ENCODE peak calls at places on chromosomes 13 and 19, in four cellular contexts. F is K562, L is stomach, U is GM12878. O is an unnamed sample.

GRCh38 chr19:4186087-4186993 is 3.9 kb downstream of the ANKRD24 start:
- DNase-seq in F (peak), L (peak), U (no peak), O (no peak)

GRCh38 chr19:10681658-10682057 is 19.6 kb upstream of the QTRT1 start:
- DNase-seq in F (no peak), L (no peak), U (no peak), O (no peak)

GRCh38 chr19:38013913-38014575 is 107.0 kb downstream of the SIPA1L3 start:
- DNase-seq in F (no peak), L (no peak), U (no peak), O (no peak)

GRCh38 chr19:56951672-56952071 is 111.1 kb upstream of the PEG3 start:
- DNase-seq in F (no peak), L (no peak), U (no peak), O (no peak)

GRCh38 chr13:22505489-22505888 is 675.3 kb upstream of the SGCG start:
- DNase-seq in F (no peak), L (no peak), U (no peak), O (no peak)

GRCh38 chr19:43337737-43338136 is 15.7 kb upstream of the CD177 start:
- DNase-seq in F (no peak), L (no peak), U (no peak), O (no peak)

GRCh38 chr19:38869836-38870607 is 8.1 kb downstream of the RINL start:
- DNase-seq in F (no peak), L (peak), U (no peak), O (peak)

GRCh38 chr13:94630858-94631257 is 29.2 kb downstream of the GPR180 start:
- DNase-seq in F (no peak), L (peak), U (no peak), O (no peak)

GRCh38 chr13:85528578-85529215 is 270.5 kb downstream of the SLITRK6 start:
- DNase-seq in F (no peak), L (no peak), U (no peak), O (no peak)

GRCh38 chr19:2259331-2259730 is 3.1 kb upstream of the JSRP1 start:
- DNase-seq in F (no peak), L (no peak), U (no peak), O (no peak)

GRCh38 chr13:52371736-52372247 is 34.2 kb downstream of the THSD1 start:
- DNase-seq in F (no peak), L (no peak), U (no peak), O (no peak)

GRCh38 chr13:113567681-113568080 is 16.9 kb upstream of the TFDP1 start:
- DNase-seq in F (no peak), L (peak), U (no peak), O (no peak)

GRCh38 chr19:4649392-4650094 is 10.2 kb downstream of the TNFAIP8L1 start:
- DNase-seq in F (no peak), L (no peak), U (no peak), O (no peak)

GRCh38 chr13:66208589-66208988 is 1021.5 kb downstream of the PCDH9 start:
- DNase-seq in F (no peak), L (no peak), U (no peak), O (no peak)

GRCh38 chr19:29526730-29527499 is 1.1 kb downstream of the VSTM2B start:
- DNase-seq in F (peak), L (no peak), U (no peak), O (no peak)

GRCh38 chr19:38229585-38230073 is 5.6 kb upstream of the DPF1 start:
- DNase-seq in F (peak), L (peak), U (no peak), O (no peak)

GRCh38 chr13:44302948-44303575 is 70.6 kb upstream of the SERP2 start:
- DNase-seq in F (no peak), L (no peak), U (no peak), O (peak)

GRCh38 chr19:39104104-39104708 is 20.0 kb downstream of the ACP7 start:
- DNase-seq in F (no peak), L (no peak), U (no peak), O (no peak)

GRCh38 chr19:46659151-46660007 is 1.6 kb downstream of the DACT3 start:
- DNase-seq in F (peak), L (no peak), U (no peak), O (peak)

GRCh38 chr13:59545007-59545406 is 618.7 kb downstream of the DIAPH3 start:
- DNase-seq in F (peak), L (no peak), U (no peak), O (no peak)

GRCh38 chr13:59546178-59546577 is 617.5 kb downstream of the DIAPH3 start:
- DNase-seq in F (no peak), L (no peak), U (no peak), O (no peak)

GRCh38 chr13:59538512-59538911 is 625.2 kb downstream of the DIAPH3 start:
- DNase-seq in F (no peak), L (no peak), U (no peak), O (no peak)

GRCh38 chr13:59543418-59543817 is 620.3 kb downstream of the DIAPH3 start:
- DNase-seq in F (no peak), L (no peak), U (no peak), O (no peak)

GRCh38 chr13:59542303-59542702 is 621.4 kb downstream of the DIAPH3 start:
- DNase-seq in F (no peak), L (no peak), U (no peak), O (no peak)
- TF ChIP-seq POLR2AphosphoS5 in F (no peak), L (no peak), U (no peak), O (no peak)

DNA sequence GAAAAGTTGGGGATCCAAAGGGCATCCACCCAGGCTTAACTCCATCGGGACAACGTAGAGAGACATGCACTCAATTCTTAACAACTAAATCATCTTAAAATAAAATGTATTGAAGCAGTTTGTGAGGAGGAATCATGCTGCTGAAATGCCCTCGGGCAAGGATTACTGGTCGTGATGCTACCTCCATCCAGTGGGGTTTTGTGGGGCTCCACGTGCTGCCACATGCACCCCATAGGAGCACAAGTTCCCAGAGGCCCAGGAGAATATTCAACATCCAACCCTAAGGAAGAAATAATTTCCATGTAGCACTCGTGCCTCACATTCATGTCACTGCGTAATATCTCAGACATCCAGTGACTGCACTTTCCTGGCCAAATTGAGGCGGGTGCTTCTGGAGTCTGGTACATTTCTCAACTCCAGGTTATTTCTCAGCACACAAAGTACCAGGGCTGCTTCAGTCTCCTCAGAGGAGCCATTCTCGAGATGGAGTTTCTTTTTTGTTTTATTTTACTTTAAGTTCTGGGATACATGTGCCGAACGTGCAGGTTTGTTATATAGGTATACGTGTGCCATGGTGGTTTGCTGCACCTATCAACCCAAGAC is 429.8 kb downstream of the FOXO1 start:
- DNase-seq in F (no peak), L (no peak), U (no peak), O (peak)
- TF ChIP-seq EP300 in F (no peak), L (peak), U (no peak), O (peak)

GRCh38 chr13:112348642-112349345 is 27.4 kb upstream of the SPACA7 start:
- DNase-seq in F (no peak), L (no peak), U (no peak), O (no peak)
- TF ChIP-seq POLR2AphosphoS5 in F (no peak), L (no peak), U (no peak), O (no peak)

DNA sequence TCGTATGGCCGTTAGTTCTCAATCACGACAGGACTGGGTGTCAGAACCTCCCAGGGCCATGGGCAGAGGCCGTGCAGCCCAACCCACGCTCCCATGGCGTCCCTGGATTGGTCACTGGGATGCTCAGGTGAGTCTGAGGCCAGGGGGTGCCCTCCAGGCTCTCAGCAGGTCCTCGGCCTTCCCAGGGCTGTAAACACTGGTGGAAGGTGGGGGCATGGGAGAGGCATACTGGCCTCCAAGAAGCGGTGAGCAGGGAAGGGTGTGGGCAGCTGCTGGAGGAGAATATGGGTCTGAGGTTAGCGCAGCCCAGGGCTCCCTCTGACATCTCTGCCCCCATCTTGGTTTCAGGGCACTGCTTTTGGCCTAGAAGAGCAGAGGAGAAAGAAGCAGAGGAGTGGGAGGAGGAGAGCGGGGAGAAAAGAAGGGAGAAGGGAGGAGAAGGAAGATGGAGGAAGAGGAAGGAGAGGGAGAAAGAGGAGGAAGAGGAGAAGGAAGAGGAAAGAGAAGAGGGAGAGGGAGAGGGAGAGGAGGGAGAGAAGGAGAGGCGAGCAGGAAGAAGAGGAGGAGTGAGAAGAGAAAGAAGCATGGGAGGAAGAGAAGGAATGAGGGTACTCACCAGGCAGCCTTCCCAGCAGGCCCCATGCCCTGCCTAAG is 62.3 kb downstream of the CEBPG start:
- DNase-seq in F (no peak), L (no peak), U (no peak), O (peak)
- TF ChIP-seq EP300 in F (no peak), L (no peak), U (no peak), O (no peak)

GRCh38 chr19:18522124-18522861 is 423 bp upstream of the ELL start:
- DNase-seq in F (peak), L (peak), U (peak), O (peak)
- TF ChIP-seq POLR2AphosphoS5 in F (no peak), L (peak), U (peak), O (peak)